ENCODE peak calls at places on chromosomes 7 and 10, in ten cellular contexts. One of them, this sample, is unnamed.

GRCh38 chr7:149354119-149354518 is 92.1 kb downstream of the ZNF783 start:
- DNase-seq in Panc1: no peak
- DNase-seq in SK-N-SH: no peak
- DNase-seq in SK-N-MC: no peak
- DNase-seq in K562: no peak
- DNase-seq in GM23338: no peak
- DNase-seq in GM12878: no peak
- DNase-seq in prostate gland: no peak
- DNase-seq in HL-60: no peak
- DNase-seq in upper lobe of left lung: no peak
- DNase-seq in this sample: no peak

GRCh38 chr10:132149917-132150316 is 36.8 kb upstream of the DPYSL4 start:
- DNase-seq in prostate gland: no peak
- DNase-seq in GM12878: no peak
- DNase-seq in K562: no peak
- DNase-seq in SK-N-MC: no peak
- DNase-seq in GM23338: no peak
- DNase-seq in HL-60: no peak
- DNase-seq in SK-N-SH: no peak
- DNase-seq in Panc1: no peak
- DNase-seq in upper lobe of left lung: no peak
- DNase-seq in this sample: no peak

GRCh38 chr10:64506963-64507362 is 985.8 kb downstream of the REEP3 start:
- DNase-seq in SK-N-MC: no peak
- DNase-seq in prostate gland: no peak
- DNase-seq in GM23338: peak
- DNase-seq in upper lobe of left lung: no peak
- DNase-seq in K562: peak
- DNase-seq in SK-N-SH: no peak
- DNase-seq in HL-60: no peak
- DNase-seq in GM12878: no peak
- DNase-seq in Panc1: no peak
- DNase-seq in this sample: no peak

GRCh38 chr10:119782981-119783664 is 57.3 kb downstream of the INPP5F start:
- DNase-seq in HL-60: no peak
- DNase-seq in prostate gland: no peak
- DNase-seq in SK-N-SH: no peak
- DNase-seq in GM12878: no peak
- DNase-seq in upper lobe of left lung: no peak
- DNase-seq in Panc1: no peak
- DNase-seq in SK-N-MC: no peak
- DNase-seq in K562: no peak
- DNase-seq in GM23338: no peak
- DNase-seq in this sample: no peak

GRCh38 chr10:49608166-49608758 is 1.8 kb upstream of the SLC18A3 start:
- DNase-seq in Panc1: no peak
- DNase-seq in HL-60: no peak
- DNase-seq in K562: no peak
- DNase-seq in SK-N-SH: no peak
- DNase-seq in prostate gland: no peak
- DNase-seq in upper lobe of left lung: no peak
- DNase-seq in SK-N-MC: no peak
- DNase-seq in GM23338: no peak
- DNase-seq in GM12878: no peak
- DNase-seq in this sample: no peak

GRCh38 chr10:86642021-86642420 is 12.3 kb upstream of the OPN4 start:
- DNase-seq in SK-N-SH: peak
- DNase-seq in upper lobe of left lung: no peak
- DNase-seq in Panc1: no peak
- DNase-seq in HL-60: no peak
- DNase-seq in GM12878: no peak
- DNase-seq in K562: no peak
- DNase-seq in GM23338: no peak
- DNase-seq in prostate gland: no peak
- DNase-seq in SK-N-MC: no peak
- DNase-seq in this sample: no peak

GRCh38 chr7:150950496-150951180 is 27.5 kb downstream of the KCNH2 start:
- DNase-seq in upper lobe of left lung: peak
- DNase-seq in HL-60: no peak
- DNase-seq in SK-N-SH: no peak
- DNase-seq in prostate gland: no peak
- DNase-seq in SK-N-MC: no peak
- DNase-seq in GM12878: no peak
- DNase-seq in K562: no peak
- DNase-seq in GM23338: no peak
- DNase-seq in Panc1: no peak
- DNase-seq in this sample: no peak

GRCh38 chr7:121544726-121545125 is 148.6 kb upstream of the FAM3C start:
- DNase-seq in Panc1: peak
- DNase-seq in upper lobe of left lung: no peak
- DNase-seq in HL-60: no peak
- DNase-seq in GM23338: no peak
- DNase-seq in prostate gland: peak
- DNase-seq in K562: no peak
- DNase-seq in SK-N-MC: no peak
- DNase-seq in SK-N-SH: no peak
- DNase-seq in GM12878: no peak
- DNase-seq in this sample: no peak

GRCh38 chr7:30862987-30863693 is 48.5 kb upstream of the AQP1 start:
- DNase-seq in GM23338: no peak
- DNase-seq in HL-60: no peak
- DNase-seq in K562: no peak
- DNase-seq in upper lobe of left lung: no peak
- DNase-seq in Panc1: no peak
- DNase-seq in prostate gland: no peak
- DNase-seq in SK-N-SH: peak
- DNase-seq in GM12878: no peak
- DNase-seq in SK-N-MC: no peak
- DNase-seq in this sample: no peak

GRCh38 chr7:64881461-64882287 is 21.4 kb upstream of the ZNF273 start:
- DNase-seq in HL-60: no peak
- DNase-seq in K562: no peak
- DNase-seq in upper lobe of left lung: no peak
- DNase-seq in SK-N-SH: peak
- DNase-seq in GM23338: no peak
- DNase-seq in prostate gland: no peak
- DNase-seq in SK-N-MC: no peak
- DNase-seq in Panc1: no peak
- DNase-seq in GM12878: no peak
- DNase-seq in this sample: no peak

GRCh38 chr7:117001283-117001682 is 48.0 kb downstream of the ST7 start:
- DNase-seq in prostate gland: no peak
- DNase-seq in upper lobe of left lung: no peak
- DNase-seq in SK-N-MC: no peak
- DNase-seq in SK-N-SH: no peak
- DNase-seq in GM12878: no peak
- DNase-seq in HL-60: no peak
- DNase-seq in K562: no peak
- DNase-seq in GM23338: no peak
- DNase-seq in Panc1: no peak
- DNase-seq in this sample: no peak

GRCh38 chr10:4013651-4014085 is 228.7 kb upstream of the KLF6 start:
- DNase-seq in upper lobe of left lung: no peak
- DNase-seq in SK-N-SH: no peak
- DNase-seq in prostate gland: no peak
- DNase-seq in K562: no peak
- DNase-seq in SK-N-MC: no peak
- DNase-seq in GM12878: peak
- DNase-seq in GM23338: no peak
- DNase-seq in Panc1: no peak
- DNase-seq in HL-60: no peak
- DNase-seq in this sample: no peak

GRCh38 chr7:86320886-86321285 is 322.8 kb upstream of the GRM3 start:
- DNase-seq in HL-60: no peak
- DNase-seq in GM12878: no peak
- DNase-seq in GM23338: no peak
- DNase-seq in SK-N-SH: no peak
- DNase-seq in upper lobe of left lung: no peak
- DNase-seq in SK-N-MC: no peak
- DNase-seq in K562: no peak
- DNase-seq in Panc1: no peak
- DNase-seq in prostate gland: no peak
- DNase-seq in this sample: no peak
- H3K4me3 ChIP-seq in HL-60: no peak
- H3K4me3 ChIP-seq in GM12878: no peak
- H3K4me3 ChIP-seq in GM23338: no peak
- H3K4me3 ChIP-seq in SK-N-SH: no peak
- H3K4me3 ChIP-seq in upper lobe of left lung: no peak
- H3K4me3 ChIP-seq in SK-N-MC: no peak
- H3K4me3 ChIP-seq in K562: no peak
- H3K4me3 ChIP-seq in Panc1: no peak
- H3K4me3 ChIP-seq in prostate gland: no peak
- H3K4me3 ChIP-seq in this sample: no peak

GRCh38 chr7:39096220-39096619 is 118.5 kb downstream of the POU6F2 start:
- DNase-seq in GM12878: no peak
- DNase-seq in GM23338: no peak
- DNase-seq in prostate gland: no peak
- DNase-seq in HL-60: no peak
- DNase-seq in SK-N-SH: no peak
- DNase-seq in upper lobe of left lung: no peak
- DNase-seq in Panc1: no peak
- DNase-seq in SK-N-MC: no peak
- DNase-seq in K562: no peak
- DNase-seq in this sample: no peak
- H3K27ac ChIP-seq in GM12878: no peak
- H3K27ac ChIP-seq in GM23338: no peak
- H3K27ac ChIP-seq in prostate gland: no peak
- H3K27ac ChIP-seq in HL-60: no peak
- H3K27ac ChIP-seq in SK-N-SH: no peak
- H3K27ac ChIP-seq in upper lobe of left lung: no peak
- H3K27ac ChIP-seq in Panc1: no peak
- H3K27ac ChIP-seq in SK-N-MC: no peak
- H3K27ac ChIP-seq in K562: no peak
- H3K27ac ChIP-seq in this sample: no peak

GRCh38 chr10:122306744-122307143 is 35.6 kb downstream of the BTBD16 start:
- DNase-seq in K562: no peak
- DNase-seq in SK-N-MC: no peak
- DNase-seq in HL-60: no peak
- DNase-seq in prostate gland: no peak
- DNase-seq in GM12878: no peak
- DNase-seq in Panc1: no peak
- DNase-seq in GM23338: no peak
- DNase-seq in SK-N-SH: no peak
- DNase-seq in upper lobe of left lung: no peak
- DNase-seq in this sample: no peak

GRCh38 chr10:122310311-122311050 is 39.4 kb downstream of the BTBD16 start:
- DNase-seq in GM23338: peak
- DNase-seq in SK-N-MC: no peak
- DNase-seq in SK-N-SH: no peak
- DNase-seq in Panc1: no peak
- DNase-seq in prostate gland: no peak
- DNase-seq in K562: no peak
- DNase-seq in GM12878: no peak
- DNase-seq in upper lobe of left lung: no peak
- DNase-seq in HL-60: no peak
- DNase-seq in this sample: peak

GRCh38 chr10:122306282-122306681 is 35.2 kb downstream of the BTBD16 start:
- DNase-seq in K562: no peak
- DNase-seq in upper lobe of left lung: no peak
- DNase-seq in HL-60: no peak
- DNase-seq in GM23338: no peak
- DNase-seq in GM12878: no peak
- DNase-seq in prostate gland: no peak
- DNase-seq in Panc1: no peak
- DNase-seq in SK-N-SH: no peak
- DNase-seq in SK-N-MC: no peak
- DNase-seq in this sample: no peak

GRCh38 chr10:122308487-122309141 is 37.5 kb downstream of the BTBD16 start:
- DNase-seq in upper lobe of left lung: no peak
- DNase-seq in HL-60: no peak
- DNase-seq in SK-N-MC: no peak
- DNase-seq in GM12878: no peak
- DNase-seq in prostate gland: no peak
- DNase-seq in K562: no peak
- DNase-seq in SK-N-SH: no peak
- DNase-seq in Panc1: no peak
- DNase-seq in GM23338: no peak
- DNase-seq in this sample: no peak

GRCh38 chr10:122307669-122308486 is 36.8 kb downstream of the BTBD16 start:
- DNase-seq in SK-N-SH: no peak
- DNase-seq in K562: peak
- DNase-seq in GM12878: peak
- DNase-seq in upper lobe of left lung: no peak
- DNase-seq in SK-N-MC: no peak
- DNase-seq in Panc1: peak
- DNase-seq in HL-60: no peak
- DNase-seq in prostate gland: peak
- DNase-seq in GM23338: no peak
- DNase-seq in this sample: peak
- TF ChIP-seq POLR2AphosphoS5 in SK-N-SH: peak
- TF ChIP-seq POLR2AphosphoS5 in K562: no peak
- TF ChIP-seq POLR2AphosphoS5 in GM12878: no peak
- TF ChIP-seq POLR2AphosphoS5 in upper lobe of left lung: no peak
- TF ChIP-seq POLR2AphosphoS5 in SK-N-MC: no peak
- TF ChIP-seq POLR2AphosphoS5 in Panc1: peak
- TF ChIP-seq POLR2AphosphoS5 in HL-60: no peak
- TF ChIP-seq POLR2AphosphoS5 in prostate gland: peak
- TF ChIP-seq POLR2AphosphoS5 in GM23338: no peak
- TF ChIP-seq POLR2AphosphoS5 in this sample: peak

GRCh38 chr7:11130012-11130411 is 156.3 kb downstream of the PHF14 start:
- DNase-seq in HL-60: no peak
- DNase-seq in GM12878: no peak
- DNase-seq in Panc1: no peak
- DNase-seq in prostate gland: no peak
- DNase-seq in upper lobe of left lung: no peak
- DNase-seq in SK-N-MC: peak
- DNase-seq in K562: no peak
- DNase-seq in GM23338: no peak
- DNase-seq in SK-N-SH: no peak
- DNase-seq in this sample: no peak
- H3K4me3 ChIP-seq in HL-60: no peak
- H3K4me3 ChIP-seq in GM12878: no peak
- H3K4me3 ChIP-seq in Panc1: no peak
- H3K4me3 ChIP-seq in prostate gland: no peak
- H3K4me3 ChIP-seq in upper lobe of left lung: no peak
- H3K4me3 ChIP-seq in SK-N-MC: peak
- H3K4me3 ChIP-seq in K562: no peak
- H3K4me3 ChIP-seq in GM23338: no peak
- H3K4me3 ChIP-seq in SK-N-SH: no peak
- H3K4me3 ChIP-seq in this sample: no peak

GRCh38 chr10:35453855-35454532 is 117.7 kb downstream of the CCNY start:
- DNase-seq in GM23338: no peak
- DNase-seq in Panc1: no peak
- DNase-seq in prostate gland: no peak
- DNase-seq in K562: no peak
- DNase-seq in SK-N-SH: no peak
- DNase-seq in HL-60: no peak
- DNase-seq in upper lobe of left lung: no peak
- DNase-seq in GM12878: no peak
- DNase-seq in SK-N-MC: no peak
- DNase-seq in this sample: no peak
- H3K27ac ChIP-seq in GM23338: no peak
- H3K27ac ChIP-seq in Panc1: no peak
- H3K27ac ChIP-seq in prostate gland: no peak
- H3K27ac ChIP-seq in K562: peak
- H3K27ac ChIP-seq in SK-N-SH: no peak
- H3K27ac ChIP-seq in HL-60: no peak
- H3K27ac ChIP-seq in upper lobe of left lung: peak
- H3K27ac ChIP-seq in GM12878: no peak
- H3K27ac ChIP-seq in SK-N-MC: no peak
- H3K27ac ChIP-seq in this sample: peak

This sample was measured in transverse colon.